ENCODE peak calls at places on chromosomes 12 and 14, in four cellular contexts. One of them, this sample, is unnamed.

GRCh38 chr12:96908170-96908675 is 1.2 kb downstream of the NEDD1 start:
- DNase-seq in GM12878: no peak
- DNase-seq in IMR-90: no peak
- DNase-seq in K562: peak; percentile 34
- DNase-seq in this sample: no peak

GRCh38 chr12:131975228-131975627 is 25.5 kb downstream of the EP400 start:
- DNase-seq in GM12878: no peak
- DNase-seq in IMR-90: no peak
- DNase-seq in K562: no peak
- DNase-seq in this sample: no peak

GRCh38 chr14:94598816-94599655 is 13.2 kb upstream of the SERPINA3 start:
- DNase-seq in GM12878: no peak
- DNase-seq in IMR-90: peak; percentile 97
- DNase-seq in K562: no peak
- DNase-seq in this sample: peak; percentile 98

GRCh38 chr12:65891219-65891618 is 66.9 kb downstream of the HMGA2 start:
- DNase-seq in GM12878: no peak
- DNase-seq in IMR-90: peak; percentile 57
- DNase-seq in K562: no peak
- DNase-seq in this sample: no peak

GRCh38 chr12:96617178-96617577 is 127.8 kb downstream of the CFAP54 start:
- DNase-seq in GM12878: no peak
- DNase-seq in IMR-90: no peak
- DNase-seq in K562: peak; percentile 8
- DNase-seq in this sample: no peak

GRCh38 chr14:90853116-90853515 is 36.9 kb upstream of the TTC7B start:
- DNase-seq in GM12878: no peak
- DNase-seq in IMR-90: no peak
- DNase-seq in K562: no peak
- DNase-seq in this sample: no peak

GRCh38 chr12:31033681-31034080 is 40.0 kb upstream of the DDX11 start:
- DNase-seq in GM12878: no peak
- DNase-seq in IMR-90: no peak
- DNase-seq in K562: no peak
- DNase-seq in this sample: no peak

GRCh38 chr14:63200035-63200740 is 4.1 kb upstream of the RHOJ start:
- DNase-seq in GM12878: no peak
- DNase-seq in IMR-90: no peak
- DNase-seq in K562: no peak
- DNase-seq in this sample: no peak

GRCh38 chr12:119006749-119007148 is 25.4 kb downstream of the SRRM4 start:
- DNase-seq in GM12878: no peak
- DNase-seq in IMR-90: no peak
- DNase-seq in K562: no peak
- DNase-seq in this sample: no peak

GRCh38 chr14:56180754-56181542 is 62.7 kb downstream of the PELI2 start:
- DNase-seq in GM12878: no peak
- DNase-seq in IMR-90: no peak
- DNase-seq in K562: no peak
- DNase-seq in this sample: no peak

GRCh38 chr14:33404964-33405574 is 466.4 kb downstream of the NPAS3 start:
- DNase-seq in GM12878: no peak
- DNase-seq in IMR-90: no peak
- DNase-seq in K562: no peak
- DNase-seq in this sample: no peak

GRCh38 chr12:90065301-90065801 is 356.7 kb upstream of the ATP2B1 start:
- DNase-seq in GM12878: no peak
- DNase-seq in IMR-90: no peak
- DNase-seq in K562: no peak
- DNase-seq in this sample: no peak

GRCh38 chr12:75792687-75793086 is 238.9 kb downstream of the PHLDA1 start:
- DNase-seq in GM12878: no peak
- DNase-seq in IMR-90: peak; percentile 35
- DNase-seq in K562: no peak
- DNase-seq in this sample: no peak

GRCh38 chr14:103735815-103736545 is 20.4 kb downstream of the ZFYVE21 start:
- DNase-seq in GM12878: no peak
- DNase-seq in IMR-90: no peak
- DNase-seq in K562: no peak
- DNase-seq in this sample: no peak
- H3K4me1 ChIP-seq in GM12878: no peaks in the 10 kb centered on the region
- H3K4me1 ChIP-seq in IMR-90: no peaks in the 10 kb centered on the region
- H3K4me1 ChIP-seq in K562: peaks cover 20% of the 10 kb centered on the region
- H3K4me1 ChIP-seq in this sample: no peaks in the 10 kb centered on the region

DNA sequence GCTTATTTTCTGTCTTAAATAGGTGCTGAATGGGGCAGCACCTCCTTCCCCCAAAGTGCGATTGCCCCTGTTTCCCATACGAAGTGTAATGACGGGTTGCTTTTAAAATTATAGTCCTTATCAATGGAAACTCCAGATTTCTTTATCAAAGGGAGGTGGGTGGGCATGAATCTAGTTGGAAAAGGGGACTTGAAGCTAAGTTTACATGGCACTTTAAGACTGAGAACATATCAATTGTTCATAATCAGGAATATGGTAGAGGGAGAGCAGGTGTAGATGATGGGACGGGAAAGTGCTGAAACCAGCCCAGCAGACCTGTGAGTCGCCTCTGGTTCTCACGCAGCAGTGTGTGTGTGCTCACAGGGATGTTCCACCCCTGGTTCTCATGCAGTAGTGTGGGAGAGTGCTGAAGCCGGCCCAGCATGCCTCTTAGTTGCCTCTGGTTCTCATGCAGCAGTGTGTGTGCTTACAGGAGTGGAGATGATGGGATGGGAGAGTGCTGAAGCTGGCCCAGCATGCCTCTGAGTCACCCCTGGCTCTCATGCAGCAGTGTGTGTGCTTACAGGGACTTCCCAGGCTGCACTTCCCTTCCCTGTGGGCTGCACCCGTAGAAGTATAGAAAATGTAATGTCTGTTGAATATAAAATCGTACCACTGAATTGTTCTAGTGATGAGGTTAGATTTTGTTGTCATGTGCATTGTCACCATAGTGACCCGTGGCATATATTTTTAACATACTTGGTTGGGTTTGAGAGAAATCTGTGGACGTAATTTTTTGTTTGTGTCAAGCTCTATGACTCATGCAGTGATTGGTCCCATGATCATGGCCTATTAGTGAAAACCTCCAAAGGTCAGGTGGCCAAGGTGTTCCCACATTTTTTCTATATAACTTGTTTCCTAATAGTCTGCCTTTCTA is 51.6 kb downstream of the GPATCH2L start:
- DNase-seq in GM12878: peak; percentile 95
- DNase-seq in IMR-90: peak; percentile 100
- DNase-seq in K562: no peak
- DNase-seq in this sample: peak; percentile 76
- TF ChIP-seq RCOR1 in GM12878: peak; percentile 37
- TF ChIP-seq RCOR1 in IMR-90: peak; percentile 18
- TF ChIP-seq RCOR1 in K562: no peak
- TF ChIP-seq RCOR1 in this sample: no peak

DNA sequence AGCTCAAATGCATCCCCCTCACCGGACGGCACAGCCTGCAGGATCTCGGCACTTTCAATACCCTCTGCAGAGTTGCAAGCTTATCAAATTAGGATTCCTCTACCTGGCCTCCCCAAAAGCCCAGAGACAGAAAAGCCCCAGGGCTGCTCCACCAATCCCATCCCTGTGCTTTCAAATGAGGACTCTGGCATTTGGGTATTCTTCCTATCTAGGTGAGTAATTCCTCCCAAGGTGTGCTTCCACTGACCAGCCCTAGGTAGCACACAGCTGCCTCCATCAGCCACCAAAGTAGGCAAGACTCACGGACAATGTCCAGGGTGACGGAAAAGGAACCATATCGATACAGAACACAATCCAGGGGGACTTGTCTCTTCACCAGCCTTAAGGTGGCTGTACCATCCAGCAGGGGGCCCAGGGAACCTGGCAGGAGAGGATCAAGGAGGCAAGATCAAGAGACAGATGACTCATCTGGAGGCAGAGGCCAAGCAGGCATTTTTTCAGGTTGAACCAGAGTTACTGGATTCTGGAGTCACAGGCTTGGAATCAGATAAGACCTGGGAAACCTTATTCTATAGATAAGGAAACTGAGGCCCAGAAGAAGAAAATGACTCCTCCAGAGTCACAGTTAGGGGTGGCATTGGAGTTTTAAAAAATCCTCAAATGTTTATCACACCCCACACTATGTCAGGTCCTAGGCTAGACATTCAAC is 9.9 kb downstream of the PMEL start:
- DNase-seq in GM12878: no peak
- DNase-seq in IMR-90: peak; percentile 76
- DNase-seq in K562: peak; percentile 43
- DNase-seq in this sample: peak; percentile 81
- TF ChIP-seq BHLHE40 in GM12878: no peak
- TF ChIP-seq BHLHE40 in IMR-90: no peak
- TF ChIP-seq BHLHE40 in K562: no peak
- TF ChIP-seq BHLHE40 in this sample: no peak

DNA sequence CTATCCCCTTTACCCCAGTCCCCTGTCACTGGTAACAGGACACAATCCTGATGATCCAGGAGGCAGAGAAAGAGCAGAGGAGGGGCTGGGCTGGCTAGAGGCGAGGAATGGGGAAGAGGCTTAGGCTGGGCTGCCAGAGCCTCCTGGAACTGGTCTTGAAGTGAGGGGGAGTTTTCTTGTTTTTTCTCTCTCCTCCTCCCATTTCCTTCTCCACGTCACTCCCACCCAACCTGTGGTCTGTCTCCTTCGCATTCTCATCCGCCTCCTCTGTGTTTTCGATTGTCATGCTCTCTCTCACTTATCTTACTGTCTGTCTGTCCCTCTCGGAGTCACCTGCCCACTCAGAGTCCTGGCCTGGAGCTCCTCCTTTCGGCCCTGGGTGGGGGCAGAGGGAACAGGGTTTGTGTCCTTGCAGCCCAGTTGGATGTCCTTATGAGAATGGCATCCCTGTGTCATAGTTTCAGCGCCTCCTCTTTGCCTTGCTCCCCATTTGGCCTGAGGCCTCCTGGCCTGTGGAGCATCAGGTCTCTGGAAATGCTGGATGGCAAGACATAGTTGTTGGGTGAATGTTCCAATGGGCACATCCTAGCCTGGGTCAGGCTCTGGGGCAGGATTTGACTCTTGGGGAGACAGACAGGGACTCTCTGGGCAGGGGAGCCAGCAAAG is 3.4 kb upstream of the KRT80 start:
- DNase-seq in GM12878: no peak
- DNase-seq in IMR-90: peak; percentile 17
- DNase-seq in K562: peak; percentile 26
- DNase-seq in this sample: no peak
- H3K4me1 ChIP-seq in GM12878: no peaks in the 10 kb centered on the region
- H3K4me1 ChIP-seq in IMR-90: peaks cover 47% of the 10 kb centered on the region
- H3K4me1 ChIP-seq in K562: peaks cover 4% of the 10 kb centered on the region
- H3K4me1 ChIP-seq in this sample: peaks cover 69% of the 10 kb centered on the region

DNA sequence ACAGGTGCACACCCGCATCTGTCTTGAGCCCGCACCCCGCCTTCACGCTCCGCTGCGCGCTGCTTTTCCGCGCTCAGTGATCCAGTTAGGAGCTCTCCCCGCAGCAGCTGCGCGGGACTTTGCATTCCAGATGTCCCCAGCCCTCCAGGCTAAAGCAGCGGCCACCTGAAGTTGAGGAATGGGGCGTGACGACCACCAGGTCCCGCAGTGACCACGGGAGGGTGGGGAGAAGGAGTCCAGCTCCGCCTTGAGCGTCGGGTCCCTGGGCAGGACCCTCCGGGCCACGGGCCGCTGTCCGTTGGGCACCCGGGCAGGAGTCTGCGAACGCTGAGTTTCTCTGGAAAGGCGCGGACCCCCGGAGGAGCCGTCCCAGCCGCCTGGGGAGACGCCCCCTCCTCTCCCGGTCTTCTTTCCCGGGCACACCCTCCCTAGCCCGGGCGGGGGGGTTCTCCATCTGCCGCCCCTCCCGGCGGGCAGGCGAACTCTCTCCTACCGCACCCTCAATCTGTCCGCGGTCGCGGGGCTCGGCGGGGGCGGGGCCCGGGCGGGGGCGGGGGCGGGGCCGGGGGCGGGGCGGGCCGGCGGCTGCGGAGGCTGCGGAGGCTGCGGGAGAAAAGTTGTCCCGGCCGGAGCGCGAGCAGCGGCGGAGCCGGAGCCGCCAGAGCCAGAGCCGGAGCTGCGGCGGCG is at the start of gene TMEM132C:
- DNase-seq in GM12878: no peak
- DNase-seq in IMR-90: no peak
- DNase-seq in K562: peak; percentile 22
- DNase-seq in this sample: no peak
- TF ChIP-seq RCOR1 in GM12878: no peak
- TF ChIP-seq RCOR1 in IMR-90: no peak
- TF ChIP-seq RCOR1 in K562: no peak
- TF ChIP-seq RCOR1 in this sample: no peak

DNA sequence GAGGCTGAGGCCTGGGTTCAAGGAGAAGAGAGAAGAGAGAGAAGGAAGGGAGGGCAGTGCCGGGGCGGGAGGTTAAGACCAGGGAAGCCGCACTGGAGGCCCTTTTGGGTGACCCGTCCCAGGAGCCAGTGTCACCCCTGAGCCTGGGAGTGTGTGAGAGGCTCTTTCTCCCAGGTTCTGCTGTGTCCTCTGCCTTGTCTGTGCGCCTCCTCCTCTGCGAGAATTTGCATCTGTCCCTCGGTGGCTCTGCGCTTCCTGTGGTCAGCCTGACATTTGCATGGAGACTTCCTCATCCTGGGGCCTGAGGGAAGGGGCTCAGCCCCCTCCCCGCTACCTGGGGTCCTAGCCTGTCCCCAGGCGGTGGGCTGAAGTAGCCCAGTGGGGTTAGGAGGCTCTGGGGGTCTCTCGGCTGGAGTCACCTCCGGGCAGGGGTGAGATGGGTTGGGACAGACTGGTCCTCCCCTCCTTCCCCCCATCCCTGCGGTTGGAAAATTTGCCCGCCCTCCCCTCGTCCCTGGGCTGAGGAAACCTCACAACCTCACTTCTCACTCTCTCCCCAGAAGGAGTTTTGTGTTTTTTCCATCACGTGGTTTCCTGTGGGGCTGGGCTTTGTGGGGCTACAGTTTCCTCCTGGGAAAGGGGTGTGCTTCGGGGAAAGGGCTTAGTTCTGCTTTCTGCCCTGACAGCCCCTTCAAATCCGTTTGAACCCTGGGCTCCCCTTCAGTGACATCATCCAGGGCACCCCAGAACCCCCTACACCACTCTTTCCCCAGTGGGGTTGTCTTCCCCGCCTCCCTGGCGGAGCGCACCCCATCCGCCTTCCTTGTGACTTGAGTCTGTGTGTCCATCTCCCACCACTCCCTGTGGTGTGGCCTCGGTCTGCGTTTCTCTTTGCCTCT is 2.5 kb downstream of the PTPN6 start:
- DNase-seq in GM12878: peak; percentile 95
- DNase-seq in IMR-90: no peak
- DNase-seq in K562: no peak
- DNase-seq in this sample: no peak
- TF ChIP-seq BHLHE40 in GM12878: peak; percentile 87
- TF ChIP-seq BHLHE40 in IMR-90: no peak
- TF ChIP-seq BHLHE40 in K562: no peak
- TF ChIP-seq BHLHE40 in this sample: no peak

DNA sequence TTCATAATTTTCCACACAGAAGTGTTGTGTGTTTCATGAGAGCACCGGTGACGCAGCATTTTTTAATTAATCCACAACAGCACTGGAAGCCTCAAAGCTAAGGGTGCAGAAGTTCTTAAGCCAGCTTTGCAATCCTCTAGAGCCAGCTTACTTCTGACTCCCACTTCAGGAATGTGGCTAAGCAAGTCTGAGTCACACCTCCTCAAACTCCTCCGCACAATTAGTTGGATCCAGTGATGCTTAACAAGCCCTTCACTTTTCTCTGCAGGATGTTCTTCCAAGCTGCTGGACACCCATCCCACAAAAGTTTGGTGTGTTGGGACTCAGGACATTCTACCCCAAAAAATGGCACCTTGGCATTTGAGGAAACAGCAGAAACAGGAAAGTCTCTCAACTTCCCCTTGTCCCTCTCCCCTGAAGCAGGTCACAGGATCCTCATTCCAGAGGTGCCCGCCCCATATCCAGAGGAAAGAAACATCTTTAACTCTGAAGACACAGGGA is 210.0 kb downstream of the PPM1H start:
- DNase-seq in GM12878: no peak
- DNase-seq in IMR-90: peak; percentile 96
- DNase-seq in K562: peak; percentile 34
- DNase-seq in this sample: peak; percentile 97
- H3K4me1 ChIP-seq in GM12878: no peaks in the 10 kb centered on the region
- H3K4me1 ChIP-seq in IMR-90: peaks cover 20% of the 10 kb centered on the region
- H3K4me1 ChIP-seq in K562: no peaks in the 10 kb centered on the region
- H3K4me1 ChIP-seq in this sample: peaks cover 92% of the 10 kb centered on the region

This sample was measured in A549.